ENCODE peak calls at places on chromosomes 4 and X, in eight cellular contexts. One of them, this sample, is unnamed.

GRCh38 chr4:1406416-1406945 is at the start of gene NKX1-1:
- DNase-seq in AG04450: no peak
- DNase-seq in neural crest cell: no peak
- DNase-seq in heart right ventricle: no peak
- DNase-seq in CD8-positive, alpha-beta T cell: no peak
- DNase-seq in GM06990: no peak
- DNase-seq in upper lobe of right lung: peak; percentile 46
- DNase-seq in stomach: peak; percentile 7
- DNase-seq in this sample: no peak

GRCh38 chr4:4564522-4564921 is 22.7 kb upstream of the STX18 start:
- DNase-seq in AG04450: no peak
- DNase-seq in neural crest cell: no peak
- DNase-seq in heart right ventricle: no peak
- DNase-seq in CD8-positive, alpha-beta T cell: no peak
- DNase-seq in GM06990: no peak
- DNase-seq in upper lobe of right lung: no peak
- DNase-seq in stomach: no peak
- DNase-seq in this sample: no peak

GRCh38 chrX:115177941-115178340 is 11.3 kb upstream of the RBMXL3 start:
- DNase-seq in AG04450: peak; percentile 2
- DNase-seq in neural crest cell: no peak
- DNase-seq in heart right ventricle: no peak
- DNase-seq in CD8-positive, alpha-beta T cell: no peak
- DNase-seq in GM06990: no peak
- DNase-seq in upper lobe of right lung: no peak
- DNase-seq in stomach: no peak
- DNase-seq in this sample: no peak

GRCh38 chr4:41038304-41038703 is 176.0 kb downstream of the APBB2 start:
- DNase-seq in AG04450: no peak
- DNase-seq in neural crest cell: no peak
- DNase-seq in heart right ventricle: no peak
- DNase-seq in CD8-positive, alpha-beta T cell: no peak
- DNase-seq in GM06990: no peak
- DNase-seq in upper lobe of right lung: no peak
- DNase-seq in stomach: no peak
- DNase-seq in this sample: no peak

GRCh38 chr4:66585767-66586166 is 915.5 kb upstream of the EPHA5 start:
- DNase-seq in AG04450: no peak
- DNase-seq in neural crest cell: no peak
- DNase-seq in heart right ventricle: no peak
- DNase-seq in CD8-positive, alpha-beta T cell: no peak
- DNase-seq in GM06990: no peak
- DNase-seq in upper lobe of right lung: no peak
- DNase-seq in stomach: no peak
- DNase-seq in this sample: no peak

GRCh38 chr4:73828945-73829344 is 7.5 kb upstream of the CXCL6 start:
- DNase-seq in AG04450: no peak
- DNase-seq in neural crest cell: no peak
- DNase-seq in heart right ventricle: no peak
- DNase-seq in CD8-positive, alpha-beta T cell: no peak
- DNase-seq in GM06990: no peak
- DNase-seq in upper lobe of right lung: no peak
- DNase-seq in stomach: no peak
- DNase-seq in this sample: no peak

GRCh38 chrX:102845020-102845419 is 92.1 kb upstream of the RAB40AL start:
- DNase-seq in AG04450: no peak
- DNase-seq in neural crest cell: no peak
- DNase-seq in heart right ventricle: no peak
- DNase-seq in CD8-positive, alpha-beta T cell: no peak
- DNase-seq in GM06990: no peak
- DNase-seq in upper lobe of right lung: no peak
- DNase-seq in stomach: no peak
- DNase-seq in this sample: no peak

GRCh38 chrX:44020693-44021092 is 47.5 kb upstream of the NDP start:
- DNase-seq in AG04450: no peak
- DNase-seq in neural crest cell: no peak
- DNase-seq in heart right ventricle: no peak
- DNase-seq in CD8-positive, alpha-beta T cell: no peak
- DNase-seq in GM06990: no peak
- DNase-seq in upper lobe of right lung: no peak
- DNase-seq in stomach: no peak
- DNase-seq in this sample: peak; percentile 3

GRCh38 chr4:186297013-186297645 is 31.1 kb downstream of the F11 start:
- DNase-seq in AG04450: peak; percentile 42
- DNase-seq in neural crest cell: no peak
- DNase-seq in heart right ventricle: no peak
- DNase-seq in CD8-positive, alpha-beta T cell: no peak
- DNase-seq in GM06990: no peak
- DNase-seq in upper lobe of right lung: no peak
- DNase-seq in stomach: no peak
- DNase-seq in this sample: peak; percentile 66

GRCh38 chr4:138259801-138260200 is 17.7 kb upstream of the SLC7A11 start:
- DNase-seq in AG04450: no peak
- DNase-seq in neural crest cell: no peak
- DNase-seq in heart right ventricle: no peak
- DNase-seq in CD8-positive, alpha-beta T cell: no peak
- DNase-seq in GM06990: no peak
- DNase-seq in upper lobe of right lung: no peak
- DNase-seq in stomach: no peak
- DNase-seq in this sample: peak; percentile 58

DNA sequence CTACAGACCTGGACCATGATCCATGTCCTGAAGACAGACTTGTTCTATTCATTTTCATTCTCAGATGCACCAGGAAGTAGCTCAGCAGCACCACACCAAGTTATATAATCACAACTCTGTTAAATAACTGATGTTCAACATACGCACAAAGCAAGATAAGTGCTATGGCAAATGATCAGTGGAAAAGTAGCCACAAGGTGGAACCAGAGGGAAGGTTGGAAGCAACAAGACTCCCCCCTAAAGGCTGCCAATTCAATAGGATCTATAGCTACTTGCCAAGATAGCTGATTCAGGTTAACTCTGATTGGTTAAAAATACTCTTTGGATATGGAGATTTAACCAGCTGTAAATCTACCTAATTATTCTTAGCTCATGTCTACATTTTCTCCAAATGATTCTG is 23.7 kb upstream of the FAM47B start:
- DNase-seq in AG04450: peak; percentile 30
- DNase-seq in neural crest cell: peak; percentile 2
- DNase-seq in heart right ventricle: no peak
- DNase-seq in CD8-positive, alpha-beta T cell: no peak
- DNase-seq in GM06990: no peak
- DNase-seq in upper lobe of right lung: no peak
- DNase-seq in stomach: no peak
- DNase-seq in this sample: peak; percentile 69
- TF ChIP-seq CTCF in AG04450: peak; percentile 61
- TF ChIP-seq CTCF in neural crest cell: peak; percentile 57
- TF ChIP-seq CTCF in heart right ventricle: peak; percentile 34
- TF ChIP-seq CTCF in CD8-positive, alpha-beta T cell: no peak
- TF ChIP-seq CTCF in GM06990: no peak
- TF ChIP-seq CTCF in upper lobe of right lung: peak; percentile 23
- TF ChIP-seq CTCF in stomach: no peak
- TF ChIP-seq CTCF in this sample: peak; percentile 75

DNA sequence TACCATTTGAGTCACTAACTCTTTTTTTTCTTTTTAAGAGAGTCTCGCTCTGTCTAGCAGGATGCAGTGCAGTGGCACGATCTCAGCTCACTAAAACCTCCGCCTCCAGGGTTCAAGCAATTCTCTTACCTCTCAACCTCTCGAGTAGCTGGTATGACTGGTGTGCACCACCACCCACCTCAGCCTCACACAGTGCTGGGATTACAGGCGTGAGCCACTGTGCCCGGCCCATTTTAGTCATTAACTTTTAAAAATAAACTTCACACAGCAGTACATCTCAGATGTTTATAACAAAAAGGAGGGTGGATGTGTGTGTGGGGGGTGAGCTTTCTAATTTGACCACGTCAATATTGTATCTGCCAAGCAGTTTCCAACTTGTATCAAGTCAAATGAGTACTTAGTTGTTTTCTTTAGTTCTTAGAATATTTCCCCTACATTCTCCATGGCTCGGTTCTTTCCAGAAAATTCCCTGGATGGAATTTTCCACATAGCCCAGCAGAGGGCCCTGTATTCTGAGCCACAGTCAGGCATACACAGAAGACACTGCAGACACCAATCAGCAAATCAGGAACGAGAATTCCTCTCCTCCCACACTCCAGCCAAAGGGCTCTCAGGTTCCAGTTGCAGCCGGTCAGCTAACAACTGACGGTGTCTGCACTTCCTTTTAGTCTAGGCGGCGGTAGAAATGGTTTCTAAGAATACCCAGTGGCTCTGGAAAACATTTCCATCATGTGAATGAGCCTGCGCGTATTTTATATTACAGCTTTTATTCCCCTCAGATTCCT is 20.1 kb upstream of the ARAF start:
- DNase-seq in AG04450: peak; percentile 76
- DNase-seq in neural crest cell: peak; percentile 33
- DNase-seq in heart right ventricle: peak; percentile 39
- DNase-seq in CD8-positive, alpha-beta T cell: no peak
- DNase-seq in GM06990: no peak
- DNase-seq in upper lobe of right lung: peak; percentile 77
- DNase-seq in stomach: peak; percentile 69
- DNase-seq in this sample: peak; percentile 90
- TF ChIP-seq CTCF in AG04450: peak; percentile 63
- TF ChIP-seq CTCF in neural crest cell: peak; percentile 65
- TF ChIP-seq CTCF in heart right ventricle: peak; percentile 50
- TF ChIP-seq CTCF in CD8-positive, alpha-beta T cell: no peak
- TF ChIP-seq CTCF in GM06990: peak; percentile 17
- TF ChIP-seq CTCF in upper lobe of right lung: peak; percentile 55
- TF ChIP-seq CTCF in stomach: no peak
- TF ChIP-seq CTCF in this sample: peak; percentile 74

GRCh38 chrX:39899059-39899458 is 198.7 kb downstream of the BCOR start:
- DNase-seq in AG04450: no peak
- DNase-seq in neural crest cell: no peak
- DNase-seq in heart right ventricle: no peak
- DNase-seq in CD8-positive, alpha-beta T cell: no peak
- DNase-seq in GM06990: no peak
- DNase-seq in upper lobe of right lung: no peak
- DNase-seq in stomach: no peak
- DNase-seq in this sample: no peak

GRCh38 chrX:39897741-39898097 is 200.0 kb downstream of the BCOR start:
- DNase-seq in AG04450: no peak
- DNase-seq in neural crest cell: no peak
- DNase-seq in heart right ventricle: no peak
- DNase-seq in CD8-positive, alpha-beta T cell: no peak
- DNase-seq in GM06990: no peak
- DNase-seq in upper lobe of right lung: no peak
- DNase-seq in stomach: no peak
- DNase-seq in this sample: no peak

GRCh38 chrX:39898147-39898546 is 199.6 kb downstream of the BCOR start:
- DNase-seq in AG04450: no peak
- DNase-seq in neural crest cell: no peak
- DNase-seq in heart right ventricle: no peak
- DNase-seq in CD8-positive, alpha-beta T cell: no peak
- DNase-seq in GM06990: no peak
- DNase-seq in upper lobe of right lung: no peak
- DNase-seq in stomach: no peak
- DNase-seq in this sample: no peak

GRCh38 chrX:39895228-39896110 is 202.3 kb downstream of the BCOR start:
- DNase-seq in AG04450: no peak
- DNase-seq in neural crest cell: no peak
- DNase-seq in heart right ventricle: no peak
- DNase-seq in CD8-positive, alpha-beta T cell: no peak
- DNase-seq in GM06990: no peak
- DNase-seq in upper lobe of right lung: no peak
- DNase-seq in stomach: peak; percentile 31
- DNase-seq in this sample: no peak

DNA sequence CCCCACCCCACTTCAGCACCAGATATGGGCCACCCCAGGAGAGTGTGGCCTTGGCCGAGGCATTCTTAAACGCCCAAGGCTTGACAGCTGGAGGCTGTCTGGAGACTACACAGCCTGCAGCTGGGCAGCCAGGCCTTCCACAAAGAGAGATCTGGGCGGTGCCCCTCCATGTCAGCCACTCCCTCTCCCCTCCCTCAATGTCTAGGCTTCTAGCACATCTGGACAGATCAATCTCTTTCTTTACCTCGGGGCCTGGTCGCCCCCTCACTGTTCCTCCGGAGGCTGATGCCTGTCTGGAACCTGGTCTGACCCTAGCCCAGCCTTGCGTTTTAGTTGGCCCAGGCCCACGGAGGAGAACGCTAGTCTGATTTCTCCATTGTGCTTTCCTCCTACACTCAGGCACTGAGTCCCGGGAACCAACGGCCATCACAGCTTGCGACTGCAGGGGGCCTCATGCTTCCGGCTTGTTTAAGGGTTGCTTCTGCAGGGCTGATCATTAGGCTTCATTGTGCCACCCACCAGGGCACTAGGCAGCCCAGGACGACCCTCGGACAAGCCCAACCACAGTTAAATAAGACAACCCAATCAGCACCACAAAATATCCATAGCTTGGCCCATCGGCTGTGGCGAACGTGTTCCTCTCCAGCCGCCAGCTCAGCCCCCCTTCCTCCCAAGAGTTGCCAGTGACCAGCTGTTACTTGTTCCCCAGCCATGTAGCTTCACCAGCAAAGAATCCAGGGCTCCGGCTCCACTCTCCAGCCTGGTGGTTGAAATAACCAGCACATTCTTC is 200.6 kb downstream of the BCOR start:
- DNase-seq in AG04450: peak; percentile 39
- DNase-seq in neural crest cell: no peak
- DNase-seq in heart right ventricle: peak; percentile 33
- DNase-seq in CD8-positive, alpha-beta T cell: no peak
- DNase-seq in GM06990: no peak
- DNase-seq in upper lobe of right lung: no peak
- DNase-seq in stomach: no peak
- DNase-seq in this sample: peak; percentile 25
- TF ChIP-seq CTCF in AG04450: peak; percentile 4
- TF ChIP-seq CTCF in neural crest cell: peak; percentile 22
- TF ChIP-seq CTCF in heart right ventricle: no peak
- TF ChIP-seq CTCF in CD8-positive, alpha-beta T cell: no peak
- TF ChIP-seq CTCF in GM06990: no peak
- TF ChIP-seq CTCF in upper lobe of right lung: peak; percentile 8
- TF ChIP-seq CTCF in stomach: no peak
- TF ChIP-seq CTCF in this sample: no peak

GRCh38 chr4:147821555-147821954 is 89.7 kb downstream of the ARHGAP10 start:
- DNase-seq in AG04450: no peak
- DNase-seq in neural crest cell: no peak
- DNase-seq in heart right ventricle: no peak
- DNase-seq in CD8-positive, alpha-beta T cell: no peak
- DNase-seq in GM06990: peak; percentile 20
- DNase-seq in upper lobe of right lung: no peak
- DNase-seq in stomach: no peak
- DNase-seq in this sample: no peak

GRCh38 chr4:147824316-147824715 is 92.4 kb downstream of the ARHGAP10 start:
- DNase-seq in AG04450: no peak
- DNase-seq in neural crest cell: no peak
- DNase-seq in heart right ventricle: no peak
- DNase-seq in CD8-positive, alpha-beta T cell: no peak
- DNase-seq in GM06990: no peak
- DNase-seq in upper lobe of right lung: no peak
- DNase-seq in stomach: no peak
- DNase-seq in this sample: no peak

GRCh38 chr4:147823135-147823534 is 91.2 kb downstream of the ARHGAP10 start:
- DNase-seq in AG04450: no peak
- DNase-seq in neural crest cell: no peak
- DNase-seq in heart right ventricle: no peak
- DNase-seq in CD8-positive, alpha-beta T cell: no peak
- DNase-seq in GM06990: no peak
- DNase-seq in upper lobe of right lung: no peak
- DNase-seq in stomach: no peak
- DNase-seq in this sample: no peak

GRCh38 chr4:147820975-147821374 is 89.1 kb downstream of the ARHGAP10 start:
- DNase-seq in AG04450: no peak
- DNase-seq in neural crest cell: no peak
- DNase-seq in heart right ventricle: no peak
- DNase-seq in CD8-positive, alpha-beta T cell: no peak
- DNase-seq in GM06990: no peak
- DNase-seq in upper lobe of right lung: no peak
- DNase-seq in stomach: no peak
- DNase-seq in this sample: no peak

GRCh38 chr4:147822128-147822527 is 90.2 kb downstream of the ARHGAP10 start:
- DNase-seq in AG04450: no peak
- DNase-seq in neural crest cell: no peak
- DNase-seq in heart right ventricle: peak; percentile 63
- DNase-seq in CD8-positive, alpha-beta T cell: no peak
- DNase-seq in GM06990: no peak
- DNase-seq in upper lobe of right lung: peak; percentile 87
- DNase-seq in stomach: peak; percentile 95
- DNase-seq in this sample: no peak
- TF ChIP-seq CTCF in AG04450: no peak
- TF ChIP-seq CTCF in neural crest cell: no peak
- TF ChIP-seq CTCF in heart right ventricle: no peak
- TF ChIP-seq CTCF in CD8-positive, alpha-beta T cell: no peak
- TF ChIP-seq CTCF in GM06990: no peak
- TF ChIP-seq CTCF in upper lobe of right lung: no peak
- TF ChIP-seq CTCF in stomach: no peak
- TF ChIP-seq CTCF in this sample: no peak